ENCODE peak calls at places on chromosomes 16 and 17, in nine cellular contexts. One of them, this sample, is unnamed.

GRCh38 chr16:72427001-72427785 is 255.2 kb upstream of the PMFBP1 start:
- DNase-seq in lung microvascular endothelial cell: no peak
- DNase-seq in colonic mucosa: no peak
- DNase-seq in mucosa of descending colon: no peak
- DNase-seq in HAP-1: no peak
- DNase-seq in GF-D8: no peak
- DNase-seq in amygdala: peak
- DNase-seq in tibial artery: no peak
- DNase-seq in T-cell: no peak
- DNase-seq in this sample: no peak

GRCh38 chr17:37485938-37486570 is 3.6 kb upstream of the DUSP14 start:
- DNase-seq in tibial artery: no peak
- DNase-seq in mucosa of descending colon: no peak
- DNase-seq in lung microvascular endothelial cell: no peak
- DNase-seq in HAP-1: no peak
- DNase-seq in amygdala: no peak
- DNase-seq in colonic mucosa: no peak
- DNase-seq in GF-D8: no peak
- DNase-seq in T-cell: no peak
- DNase-seq in this sample: peak

GRCh38 chr17:2158011-2158410 is 103.1 kb downstream of the HIC1 start:
- DNase-seq in mucosa of descending colon: no peak
- DNase-seq in GF-D8: peak
- DNase-seq in amygdala: no peak
- DNase-seq in lung microvascular endothelial cell: peak
- DNase-seq in HAP-1: no peak
- DNase-seq in colonic mucosa: no peak
- DNase-seq in tibial artery: peak
- DNase-seq in T-cell: no peak
- DNase-seq in this sample: peak

GRCh38 chr16:63403792-63404191 is 1367.6 kb upstream of the CDH8 start:
- DNase-seq in GF-D8: no peak
- DNase-seq in lung microvascular endothelial cell: no peak
- DNase-seq in amygdala: no peak
- DNase-seq in mucosa of descending colon: no peak
- DNase-seq in colonic mucosa: no peak
- DNase-seq in T-cell: no peak
- DNase-seq in HAP-1: no peak
- DNase-seq in tibial artery: no peak
- DNase-seq in this sample: no peak

GRCh38 chr16:27103954-27104353 is 37.2 kb downstream of the C16orf82 start:
- DNase-seq in lung microvascular endothelial cell: no peak
- DNase-seq in amygdala: no peak
- DNase-seq in GF-D8: no peak
- DNase-seq in mucosa of descending colon: no peak
- DNase-seq in tibial artery: no peak
- DNase-seq in HAP-1: no peak
- DNase-seq in colonic mucosa: no peak
- DNase-seq in T-cell: no peak
- DNase-seq in this sample: no peak

GRCh38 chr17:43563262-43564079 is 17.3 kb upstream of the ETV4 start:
- DNase-seq in GF-D8: no peak
- DNase-seq in colonic mucosa: no peak
- DNase-seq in mucosa of descending colon: no peak
- DNase-seq in tibial artery: no peak
- DNase-seq in amygdala: no peak
- DNase-seq in T-cell: no peak
- DNase-seq in HAP-1: peak
- DNase-seq in lung microvascular endothelial cell: no peak
- DNase-seq in this sample: no peak

GRCh38 chr17:82593590-82594087 is 54.6 kb downstream of the WDR45B start:
- DNase-seq in GF-D8: no peak
- DNase-seq in mucosa of descending colon: peak
- DNase-seq in tibial artery: no peak
- DNase-seq in amygdala: no peak
- DNase-seq in lung microvascular endothelial cell: no peak
- DNase-seq in colonic mucosa: no peak
- DNase-seq in HAP-1: no peak
- DNase-seq in T-cell: no peak
- DNase-seq in this sample: no peak

GRCh38 chr17:2174471-2175293 is 119.8 kb downstream of the HIC1 start:
- DNase-seq in lung microvascular endothelial cell: peak
- DNase-seq in colonic mucosa: no peak
- DNase-seq in HAP-1: no peak
- DNase-seq in tibial artery: peak
- DNase-seq in mucosa of descending colon: peak
- DNase-seq in T-cell: no peak
- DNase-seq in GF-D8: no peak
- DNase-seq in amygdala: no peak
- DNase-seq in this sample: peak

GRCh38 chr16:86252596-86252995 is 257.7 kb upstream of the FOXF1 start:
- DNase-seq in amygdala: no peak
- DNase-seq in colonic mucosa: peak
- DNase-seq in tibial artery: no peak
- DNase-seq in lung microvascular endothelial cell: peak
- DNase-seq in T-cell: no peak
- DNase-seq in GF-D8: no peak
- DNase-seq in HAP-1: peak
- DNase-seq in mucosa of descending colon: no peak
- DNase-seq in this sample: peak

GRCh38 chr17:80454557-80455327 is 21.7 kb downstream of the NPTX1 start:
- DNase-seq in lung microvascular endothelial cell: peak
- DNase-seq in T-cell: peak
- DNase-seq in colonic mucosa: peak
- DNase-seq in HAP-1: peak
- DNase-seq in tibial artery: peak
- DNase-seq in GF-D8: peak
- DNase-seq in amygdala: peak
- DNase-seq in mucosa of descending colon: peak
- DNase-seq in this sample: peak

GRCh38 chr16:66474750-66475199 is 47.7 kb downstream of the BEAN1 start:
- DNase-seq in T-cell: peak
- DNase-seq in HAP-1: no peak
- DNase-seq in mucosa of descending colon: no peak
- DNase-seq in tibial artery: no peak
- DNase-seq in amygdala: no peak
- DNase-seq in GF-D8: peak
- DNase-seq in lung microvascular endothelial cell: peak
- DNase-seq in colonic mucosa: no peak
- DNase-seq in this sample: no peak

GRCh38 chr16:70468776-70469525 is 14.6 kb downstream of the FCSK start:
- DNase-seq in amygdala: no peak
- DNase-seq in tibial artery: no peak
- DNase-seq in mucosa of descending colon: no peak
- DNase-seq in GF-D8: no peak
- DNase-seq in lung microvascular endothelial cell: no peak
- DNase-seq in colonic mucosa: no peak
- DNase-seq in HAP-1: no peak
- DNase-seq in T-cell: no peak
- DNase-seq in this sample: no peak

GRCh38 chr17:28946239-28946638 is 5.1 kb downstream of the PHF12 start:
- DNase-seq in GF-D8: no peak
- DNase-seq in mucosa of descending colon: no peak
- DNase-seq in colonic mucosa: no peak
- DNase-seq in tibial artery: no peak
- DNase-seq in lung microvascular endothelial cell: no peak
- DNase-seq in HAP-1: no peak
- DNase-seq in amygdala: no peak
- DNase-seq in T-cell: no peak
- DNase-seq in this sample: peak

GRCh38 chr17:19714542-19715411 is 1.6 kb downstream of the SLC47A2 start:
- DNase-seq in lung microvascular endothelial cell: no peak
- DNase-seq in T-cell: no peak
- DNase-seq in amygdala: no peak
- DNase-seq in mucosa of descending colon: no peak
- DNase-seq in tibial artery: no peak
- DNase-seq in HAP-1: no peak
- DNase-seq in GF-D8: no peak
- DNase-seq in colonic mucosa: peak
- DNase-seq in this sample: no peak

GRCh38 chr17:45432405-45433113 is at the start of gene ARHGAP27:
- DNase-seq in lung microvascular endothelial cell: peak
- DNase-seq in GF-D8: peak
- DNase-seq in colonic mucosa: peak
- DNase-seq in tibial artery: peak
- DNase-seq in mucosa of descending colon: peak
- DNase-seq in T-cell: peak
- DNase-seq in amygdala: no peak
- DNase-seq in HAP-1: peak
- DNase-seq in this sample: peak

GRCh38 chr17:77470800-77471733 is 330.3 kb downstream of the SEC14L1 start:
- DNase-seq in colonic mucosa: no peak
- DNase-seq in amygdala: no peak
- DNase-seq in GF-D8: no peak
- DNase-seq in mucosa of descending colon: no peak
- DNase-seq in tibial artery: no peak
- DNase-seq in HAP-1: peak
- DNase-seq in lung microvascular endothelial cell: peak
- DNase-seq in T-cell: no peak
- DNase-seq in this sample: peak

GRCh38 chr16:3188925-3189825 is 1.2 kb downstream of the OR1F1 start:
- DNase-seq in colonic mucosa: peak
- DNase-seq in T-cell: peak
- DNase-seq in GF-D8: no peak
- DNase-seq in HAP-1: peak
- DNase-seq in mucosa of descending colon: no peak
- DNase-seq in tibial artery: no peak
- DNase-seq in amygdala: no peak
- DNase-seq in lung microvascular endothelial cell: no peak
- DNase-seq in this sample: peak

GRCh38 chr17:18314059-18314730 is 599 bp downstream of the TOP3A start:
- DNase-seq in GF-D8: no peak
- DNase-seq in lung microvascular endothelial cell: peak
- DNase-seq in HAP-1: peak
- DNase-seq in amygdala: no peak
- DNase-seq in colonic mucosa: peak
- DNase-seq in tibial artery: no peak
- DNase-seq in mucosa of descending colon: no peak
- DNase-seq in T-cell: no peak
- DNase-seq in this sample: peak

This sample was measured in mesenchymal stem cell.